ENCODE peak calls at places on chromosomes 13 and 19, in six cellular contexts. E is anterior cingulate cortex; L is small intestine; A is stimulated activated CD8-positive, alpha-beta memory T cell treated with anti-CD3 and anti-CD28 coated beads, Interleukin-4, amount 100 ng/mL, for 1 hour; D is CD4-positive, alpha-beta T cell; S is AG04450. R is an unnamed sample.

GRCh38 chr13:26806891-26807290 is 46.3 kb upstream of the GPR12 start:
- DNase-seq in E (no peak), L (no peak), A (no peak), D (no peak), S (no peak), R (no peak)

GRCh38 chr19:43078311-43078710 is 4.2 kb downstream of the PSG2 start:
- DNase-seq in E (no peak), L (no peak), A (no peak), D (no peak), S (peak), R (no peak)

GRCh38 chr13:101576452-101576851 is 124.0 kb downstream of the ITGBL1 start:
- DNase-seq in E (no peak), L (no peak), A (no peak), D (no peak), S (peak), R (no peak)

GRCh38 chr19:38389101-38389925 is 816 bp downstream of the SPRED3 start:
- DNase-seq in E (no peak), L (no peak), A (no peak), D (no peak), S (peak), R (no peak)

GRCh38 chr13:99258946-99259345 is 767 bp upstream of the GPR18 start:
- DNase-seq in E (no peak), L (no peak), A (no peak), D (no peak), S (no peak), R (no peak)

GRCh38 chr13:31945202-31945978 is 86.2 kb upstream of the FRY start:
- DNase-seq in E (peak), L (peak), A (no peak), D (no peak), S (no peak), R (peak)

GRCh38 chr19:53333071-53333465 is 481 bp upstream of the ZNF845 start:
- DNase-seq in E (peak), L (no peak), A (no peak), D (peak), S (peak), R (no peak)

GRCh38 chr13:20124303-20124702 is 36.5 kb downstream of the GJA3 start:
- DNase-seq in E (no peak), L (no peak), A (no peak), D (no peak), S (no peak), R (no peak)

GRCh38 chr19:30784850-30785459 is 412.8 kb downstream of the ZNF536 start:
- DNase-seq in E (peak), L (peak), A (peak), D (peak), S (no peak), R (no peak)

GRCh38 chr19:41588497-41589209 is 12.7 kb downstream of the CEACAM21 start:
- DNase-seq in E (no peak), L (peak), A (no peak), D (no peak), S (no peak), R (no peak)

R was measured in AG09319.